ENCODE peak calls at places on chromosome 21, in seven cellular contexts. D, P, T, V, R, B and G are unnamed samples.

GRCh38 chr21:10639123-10639522 is 117.7 kb downstream of the TPTE start:
- DNase-seq in D (no peak), P (no peak), T (no peak), V (no peak), R (no peak), B (no peak), G (no peak)

GRCh38 chr21:25708467-25709065 is 26.1 kb downstream of the ATP5PF start:
- DNase-seq in D (peak), P (peak), T (peak), V (peak), R (peak), B (peak), G (peak)

GRCh38 chr21:29372063-29372802 is 73.5 kb downstream of the BACH1 start:
- DNase-seq in D (peak), P (peak), T (peak), V (peak), R (peak), B (peak), G (peak)

GRCh38 chr21:29342394-29342957 is 43.8 kb downstream of the BACH1 start:
- DNase-seq in D (peak), P (peak), T (no peak), V (no peak), R (peak), B (peak), G (peak)

GRCh38 chr21:37405629-37406028 is 39.1 kb downstream of the DYRK1A start:
- DNase-seq in D (no peak), P (no peak), T (no peak), V (no peak), R (no peak), B (no peak), G (no peak)

GRCh38 chr21:38982096-38982495 is 176.4 kb downstream of the ETS2 start:
- DNase-seq in D (no peak), P (no peak), T (no peak), V (peak), R (no peak), B (no peak), G (peak)

GRCh38 chr21:37225440-37225839 is 41.7 kb downstream of the VPS26C start:
- DNase-seq in D (no peak), P (no peak), T (peak), V (no peak), R (no peak), B (no peak), G (no peak)

GRCh38 chr21:14737922-14738321 is 191.8 kb upstream of the SAMSN1 start:
- DNase-seq in D (peak), P (peak), T (peak), V (no peak), R (peak), B (peak), G (peak)

GRCh38 chr21:29867796-29868195 is 72.0 kb downstream of the GRIK1 start:
- DNase-seq in D (no peak), P (no peak), T (no peak), V (no peak), R (no peak), B (no peak), G (no peak)

GRCh38 chr21:14143999-14144398 is 66.8 kb downstream of the LIPI start:
- DNase-seq in D (no peak), P (no peak), T (no peak), V (no peak), R (no peak), B (no peak), G (no peak)

GRCh38 chr21:39238275-39238674 is 55.0 kb upstream of the PSMG1 start:
- DNase-seq in D (no peak), P (no peak), T (no peak), V (no peak), R (no peak), B (no peak), G (no peak)

GRCh38 chr21:19522384-19522783 is 1118.8 kb upstream of the TMPRSS15 start:
- DNase-seq in D (no peak), P (no peak), T (no peak), V (no peak), R (no peak), B (no peak), G (no peak)

GRCh38 chr21:36769051-36769867 is 70.3 kb downstream of the SIM2 start:
- DNase-seq in D (no peak), P (no peak), T (no peak), V (no peak), R (no peak), B (peak), G (peak)

GRCh38 chr21:38392722-38393121 is 105.6 kb downstream of the ERG start:
- DNase-seq in D (no peak), P (no peak), T (no peak), V (no peak), R (no peak), B (no peak), G (no peak)

GRCh38 chr21:16873581-16873980 is 639.3 kb upstream of the CXADR start:
- DNase-seq in D (no peak), P (no peak), T (no peak), V (no peak), R (no peak), B (no peak), G (no peak)

GRCh38 chr21:26800455-26801454 is 44.5 kb downstream of the ADAMTS1 start:
- DNase-seq in D (no peak), P (no peak), T (no peak), V (no peak), R (no peak), B (peak), G (peak)

GRCh38 chr21:38699048-38699447 is 106.7 kb upstream of the ETS2 start:
- DNase-seq in D (no peak), P (no peak), T (no peak), V (peak), R (no peak), B (no peak), G (peak)

GRCh38 chr21:38120984-38121855 is 135.6 kb upstream of the KCNJ15 start:
- DNase-seq in D (no peak), P (no peak), T (no peak), V (no peak), R (no peak), B (no peak), G (no peak)

GRCh38 chr21:33196956-33197374 is 32.8 kb upstream of the IFNAR2 start:
- DNase-seq in D (peak), P (peak), T (peak), V (peak), R (peak), B (peak), G (peak)

GRCh38 chr21:38438476-38438893 is 59.8 kb downstream of the ERG start:
- DNase-seq in D (no peak), P (no peak), T (no peak), V (no peak), R (no peak), B (peak), G (peak)

GRCh38 chr21:36247316-36247715 is 72.7 kb upstream of the MORC3 start:
- DNase-seq in D (no peak), P (no peak), T (no peak), V (no peak), R (no peak), B (no peak), G (peak)

GRCh38 chr21:29481081-29481480 is 182.4 kb downstream of the BACH1 start:
- DNase-seq in D (no peak), P (no peak), T (no peak), V (no peak), R (no peak), B (no peak), G (no peak)

GRCh38 chr21:46621457-46622182 is 13.9 kb upstream of the PRMT2 start:
- DNase-seq in D (peak), P (no peak), T (no peak), V (no peak), R (no peak), B (no peak), G (peak)

GRCh38 chr21:28374881-28375280 is 617.8 kb downstream of the LTN1 start:
- DNase-seq in D (no peak), P (no peak), T (no peak), V (no peak), R (no peak), B (no peak), G (no peak)

GRCh38 chr21:40054403-40054802 is 187.2 kb downstream of the PCP4 start:
- DNase-seq in D (no peak), P (peak), T (no peak), V (no peak), R (peak), B (no peak), G (no peak)

GRCh38 chr21:46206163-46207005 is 22.1 kb upstream of the SPATC1L start:
- DNase-seq in D (no peak), P (no peak), T (no peak), V (no peak), R (peak), B (no peak), G (no peak)

GRCh38 chr21:39144191-39144590 is 39.1 kb downstream of the PSMG1 start:
- DNase-seq in D (no peak), P (no peak), T (no peak), V (no peak), R (no peak), B (no peak), G (no peak)

GRCh38 chr21:42313501-42313969 is 1.7 kb downstream of the TFF3 start:
- DNase-seq in D (no peak), P (no peak), T (no peak), V (no peak), R (peak), B (no peak), G (peak)

GRCh38 chr21:42317341-42317741 is 2.1 kb upstream of the TFF3 start:
- DNase-seq in D (no peak), P (no peak), T (no peak), V (no peak), R (peak), B (no peak), G (no peak)

GRCh38 chr21:42314616-42315295 is 453 bp downstream of the TFF3 start:
- DNase-seq in D (no peak), P (no peak), T (no peak), V (no peak), R (peak), B (no peak), G (no peak)

GRCh38 chr21:42316891-42317290 is 1.7 kb upstream of the TFF3 start:
- DNase-seq in D (no peak), P (no peak), T (no peak), V (no peak), R (peak), B (no peak), G (no peak)

DNA sequence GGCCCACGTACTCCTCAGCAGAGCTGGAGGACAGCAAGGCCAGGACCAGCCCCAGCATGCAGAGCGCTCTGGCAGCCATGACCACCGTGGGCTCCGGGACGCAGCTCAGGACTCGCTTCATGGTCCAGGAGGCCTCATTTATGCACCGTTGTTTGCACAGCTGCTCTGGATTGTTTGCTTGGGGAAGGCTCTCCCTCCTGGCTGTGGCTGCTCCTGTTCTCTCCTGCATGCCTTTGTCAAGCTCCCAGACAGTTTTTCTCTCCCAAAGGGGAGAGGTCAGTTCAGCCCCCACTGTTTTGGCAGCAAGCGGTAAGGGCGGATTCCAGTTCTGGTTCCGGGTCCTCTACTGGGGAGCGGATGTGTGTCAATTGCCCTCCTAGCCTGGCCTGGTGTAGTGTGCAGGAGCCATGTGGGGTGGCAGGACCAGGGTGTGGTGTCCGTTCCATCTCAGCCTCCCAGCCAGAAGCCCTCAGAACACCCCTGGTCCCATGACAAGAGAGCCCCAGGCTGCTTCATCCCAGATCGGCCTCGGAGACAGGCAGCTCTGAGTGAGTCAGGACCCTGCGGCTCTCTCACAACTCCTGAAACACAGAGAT is at the start of gene TFF3:
- DNase-seq in D (no peak), P (peak), T (no peak), V (peak), R (peak), B (no peak), G (peak)
- TF ChIP-seq CTCF in D (no peak), P (no peak), T (no peak), V (no peak), R (no peak), B (no peak), G (no peak)

DNA sequence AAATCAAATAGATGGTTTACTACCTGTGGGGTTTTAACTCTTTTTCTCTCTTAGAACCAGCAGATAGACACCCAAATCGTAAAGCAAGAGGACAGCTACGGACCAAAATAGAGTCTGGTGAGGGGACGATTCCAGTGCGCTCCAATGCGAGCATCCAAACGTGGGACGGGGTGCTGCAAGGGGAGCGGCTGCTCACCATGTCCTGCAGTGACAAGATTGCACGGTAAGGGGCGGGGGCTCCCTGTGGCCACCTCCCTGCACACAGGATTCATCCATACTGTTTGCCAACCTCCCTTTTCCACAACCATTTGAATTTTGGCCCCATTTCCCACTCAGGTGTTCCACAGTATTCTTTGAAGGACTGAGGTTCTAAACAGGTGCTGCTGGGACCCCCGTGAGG is 102.8 kb downstream of the POFUT2 start:
- DNase-seq in D (no peak), P (no peak), T (no peak), V (no peak), R (no peak), B (no peak), G (no peak)
- TF ChIP-seq CTCF in D (no peak), P (no peak), T (no peak), V (no peak), R (no peak), B (no peak), G (no peak)

GRCh38 chr21:34857874-34858273 is 189.1 kb downstream of the CLIC6 start:
- DNase-seq in D (no peak), P (no peak), T (no peak), V (no peak), R (no peak), B (no peak), G (peak)
- TF ChIP-seq CTCF in D (no peak), P (peak), T (no peak), V (no peak), R (no peak), B (peak), G (peak)

GRCh38 chr21:31538821-31539220 is 120.7 kb upstream of the SOD1 start:
- DNase-seq in D (no peak), P (no peak), T (no peak), V (no peak), R (no peak), B (peak), G (no peak)

GRCh38 chr21:31543191-31543590 is 116.3 kb upstream of the SOD1 start:
- DNase-seq in D (no peak), P (peak), T (no peak), V (no peak), R (no peak), B (peak), G (no peak)

GRCh38 chr21:31536138-31536537 is 123.4 kb upstream of the SOD1 start:
- DNase-seq in D (no peak), P (no peak), T (no peak), V (no peak), R (no peak), B (no peak), G (no peak)

GRCh38 chr21:31537872-31538576 is 121.5 kb upstream of the SOD1 start:
- DNase-seq in D (no peak), P (no peak), T (no peak), V (no peak), R (no peak), B (no peak), G (no peak)
- TF ChIP-seq CTCF in D (no peak), P (no peak), T (no peak), V (peak), R (no peak), B (peak), G (peak)

DNA sequence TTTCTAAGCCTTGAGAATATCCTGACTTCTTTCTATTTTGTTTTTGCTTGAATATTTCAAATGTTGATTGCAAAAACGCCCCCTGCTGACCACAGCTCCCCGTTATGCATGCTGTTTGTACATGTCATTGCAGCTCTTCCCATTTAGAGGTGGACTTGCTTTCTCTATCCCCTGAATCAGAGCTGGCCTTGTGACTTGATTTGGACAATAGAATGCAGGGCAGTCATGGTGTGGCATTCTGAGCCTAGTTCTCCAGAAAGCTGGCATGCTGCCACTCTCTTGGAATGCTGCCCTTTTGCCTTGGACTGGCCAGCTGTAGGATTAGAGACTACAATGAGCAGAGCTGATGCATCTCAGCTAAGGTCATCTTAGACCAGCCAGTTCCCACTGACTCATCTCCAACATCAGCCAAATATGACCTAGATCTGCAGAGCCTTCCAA is 1561.5 kb downstream of the MRPL39 start:
- DNase-seq in D (no peak), P (no peak), T (no peak), V (peak), R (peak), B (peak), G (peak)
- TF ChIP-seq CTCF in D (peak), P (no peak), T (no peak), V (no peak), R (no peak), B (peak), G (peak)

GRCh38 chr21:41991659-41992058 is 18.5 kb downstream of the ZBTB21 start:
- DNase-seq in D (no peak), P (no peak), T (no peak), V (no peak), R (no peak), B (no peak), G (no peak)

GRCh38 chr21:41997657-41998056 is 12.5 kb downstream of the ZBTB21 start:
- DNase-seq in D (no peak), P (no peak), T (no peak), V (no peak), R (no peak), B (no peak), G (no peak)

GRCh38 chr21:41992576-41992975 is 17.6 kb downstream of the ZBTB21 start:
- DNase-seq in D (no peak), P (no peak), T (no peak), V (no peak), R (no peak), B (no peak), G (no peak)

GRCh38 chr21:41995577-41995976 is 14.6 kb downstream of the ZBTB21 start:
- DNase-seq in D (no peak), P (no peak), T (no peak), V (no peak), R (no peak), B (no peak), G (no peak)

DNA sequence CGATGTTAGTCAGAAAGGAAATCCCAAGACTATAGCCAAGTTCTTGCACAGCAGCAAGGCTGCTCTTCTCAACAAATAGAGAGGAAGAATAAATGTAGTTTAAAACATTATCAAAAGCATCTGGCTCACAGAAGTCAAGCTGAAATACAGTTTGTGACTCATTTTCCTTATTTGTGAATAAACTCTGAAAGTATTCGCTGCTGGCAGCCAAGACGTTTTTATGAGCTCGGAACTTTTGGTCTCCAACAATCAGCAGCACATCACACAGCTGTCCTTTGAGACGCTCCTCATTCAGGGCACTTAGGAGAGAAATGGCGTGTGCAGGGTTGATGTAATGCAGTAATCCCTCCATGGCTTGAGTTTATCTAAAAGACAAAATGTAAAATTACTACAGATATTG is 16.4 kb downstream of the ZBTB21 start:
- DNase-seq in D (no peak), P (no peak), T (no peak), V (no peak), R (no peak), B (peak), G (peak)
- TF ChIP-seq CTCF in D (no peak), P (no peak), T (no peak), V (no peak), R (no peak), B (no peak), G (no peak)

GRCh38 chr21:42539931-42540343 is 26.3 kb downstream of the SLC37A1 start:
- DNase-seq in D (no peak), P (no peak), T (no peak), V (peak), R (no peak), B (no peak), G (no peak)
- TF ChIP-seq CTCF in D (no peak), P (peak), T (no peak), V (peak), R (no peak), B (no peak), G (peak)

DNA sequence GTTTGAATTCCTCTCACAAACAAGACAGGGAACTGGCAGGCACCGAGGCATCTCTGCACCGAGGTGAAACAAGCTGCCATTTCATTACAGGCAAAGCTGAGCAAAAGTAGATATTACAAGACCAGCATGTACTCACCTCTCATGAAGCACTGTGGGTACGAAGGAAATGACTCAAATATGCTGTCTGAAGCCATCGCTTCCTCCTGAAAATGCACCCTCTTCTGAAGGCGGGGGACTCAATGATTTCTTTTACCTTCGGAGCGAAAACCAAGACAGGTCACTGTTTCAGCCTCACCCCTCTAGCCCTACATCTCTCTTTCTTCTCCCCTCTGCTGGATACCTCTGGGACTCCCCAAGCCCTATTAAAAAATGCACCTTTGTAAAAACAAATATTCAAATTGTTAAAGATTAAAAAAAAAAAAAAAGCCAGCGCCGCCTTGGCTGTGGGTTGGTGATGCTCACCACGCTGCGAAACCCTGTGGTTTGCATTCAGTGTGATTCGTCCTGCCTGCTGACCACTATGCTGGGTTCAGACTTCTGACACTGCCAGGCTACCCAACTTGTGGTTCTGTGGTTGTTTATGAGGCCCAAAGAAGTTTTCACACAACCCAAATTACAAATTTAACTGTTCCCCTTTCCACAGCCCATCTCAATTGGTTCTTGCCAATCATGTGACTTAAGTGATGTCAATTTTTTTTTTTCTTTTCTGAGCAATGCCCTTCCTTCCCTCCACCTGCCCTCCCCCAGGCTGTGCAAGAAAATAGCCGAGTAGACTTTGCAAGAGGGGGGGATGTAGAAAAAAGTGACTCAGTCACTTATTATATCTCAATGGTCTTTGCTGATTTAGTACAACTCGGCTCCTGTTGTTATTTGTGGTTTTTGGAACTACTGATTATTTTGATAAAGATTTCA is at the start of gene RUNX1:
- DNase-seq in D (peak), P (peak), T (peak), V (no peak), R (peak), B (peak), G (peak)
- TF ChIP-seq CTCF in D (no peak), P (no peak), T (no peak), V (no peak), R (peak), B (no peak), G (peak)